ENCODE peak calls at places on chromosome 9, in nine cellular contexts. D is HCT116, X is transverse colon, W is body of pancreas, V is sigmoid colon, A is stomach, T is esophagus squamous epithelium, O is heart left ventricle, E is uterus. N is an unnamed sample. For H3K9me3 and H3K36me3, the result is how much of the 10 kb centered on the place peaks cover.

GRCh38 chr9:70421272-70422180 is 7.1 kb upstream of the KLF9 start:
- DNase-seq in D (no peak), W (peak), O (peak), T (no peak), X (no peak), E (peak), V (peak), A (no peak), N (no peak)

GRCh38 chr9:126147186-126147585 is 179.4 kb upstream of the MVB12B start:
- DNase-seq in D (no peak), E (no peak), X (no peak), O (no peak), T (no peak), W (no peak), V (peak), A (no peak), N (peak)

GRCh38 chr9:86217076-86217475 is 42.4 kb downstream of the C9orf153 start:
- DNase-seq in V (no peak), T (no peak), W (no peak), E (no peak), O (no peak), X (no peak), D (no peak), A (no peak), N (no peak)

GRCh38 chr9:114097613-114098020 is 1.5 kb downstream of the KIF12 start:
- DNase-seq in O (no peak), W (peak), X (peak), T (no peak), V (no peak), E (peak), D (no peak), A (peak), N (no peak)

GRCh38 chr9:69186841-69187611 is 12.9 kb downstream of the TJP2 start:
- DNase-seq in O (no peak), D (no peak), W (peak), T (no peak), V (no peak), E (no peak), A (no peak), X (no peak), N (no peak)

GRCh38 chr9:4137234-4137633 is 162.6 kb downstream of the GLIS3 start:
- DNase-seq in T (no peak), E (no peak), A (no peak), D (peak), O (no peak), X (no peak), W (peak), V (no peak), N (no peak)

GRCh38 chr9:89463986-89464901 is 33.7 kb downstream of the SEMA4D start:
- DNase-seq in E (no peak), T (peak), X (peak), W (peak), A (peak), D (no peak), V (peak), O (no peak), N (no peak)

GRCh38 chr9:130363755-130364404 is 80.9 kb upstream of the ASS1 start:
- DNase-seq in E (no peak), D (no peak), A (no peak), W (no peak), O (no peak), V (no peak), X (no peak), T (no peak), N (no peak)

GRCh38 chr9:106693546-106693945 is 169.4 kb upstream of the ZNF462 start:
- DNase-seq in X (no peak), T (no peak), D (no peak), O (no peak), W (no peak), V (no peak), A (no peak), E (no peak), N (no peak)

GRCh38 chr9:126956929-126957686 is 42.5 kb downstream of the RALGPS1 start:
- DNase-seq in E (no peak), A (no peak), O (peak), T (no peak), X (no peak), D (peak), W (no peak), V (no peak), N (no peak)

GRCh38 chr9:131704195-131704983 is 35.5 kb downstream of the RAPGEF1 start:
- DNase-seq in D (no peak), X (no peak), T (no peak), E (no peak), W (no peak), V (no peak), A (no peak), O (no peak), N (no peak)

GRCh38 chr9:137833721-137834613 is 43.6 kb upstream of the CACNA1B start:
- DNase-seq in O (no peak), D (no peak), E (no peak), V (peak), A (no peak), W (no peak), X (no peak), T (no peak), N (no peak)

GRCh38 chr9:75186767-75187380 is 98.6 kb downstream of the OSTF1 start:
- DNase-seq in X (no peak), A (no peak), W (no peak), V (no peak), E (no peak), D (no peak), O (no peak), T (no peak), N (no peak)

GRCh38 chr9:109926321-109926959 is 146.4 kb downstream of the PALM2AKAP2 start:
- DNase-seq in E (no peak), W (no peak), V (no peak), A (no peak), D (no peak), T (no peak), O (no peak), X (peak), N (no peak)

GRCh38 chr9:116234091-116234490 is 80.5 kb downstream of the PAPPA start:
- DNase-seq in D (no peak), V (no peak), O (peak), T (no peak), W (peak), A (no peak), E (peak), X (no peak), N (no peak)

GRCh38 chr9:109520475-109521132 is 22.5 kb upstream of the PTPN3 start:
- DNase-seq in E (peak), O (peak), T (no peak), D (peak), A (peak), X (peak), W (peak), V (no peak), N (no peak)

GRCh38 chr9:32431940-32432555 is 47.6 kb downstream of the ACO1 start:
- DNase-seq in V (peak), A (peak), D (peak), T (no peak), O (peak), X (peak), W (peak), E (peak), N (no peak)

GRCh38 chr9:34098307-34098706 is 28.2 kb downstream of the DCAF12 start:
- DNase-seq in W (no peak), D (no peak), E (no peak), A (no peak), O (no peak), V (no peak), T (no peak), X (no peak), N (no peak)

GRCh38 chr9:129074106-129074505 is 6.8 kb upstream of the DOLPP1 start:
- DNase-seq in E (no peak), T (no peak), X (no peak), W (no peak), D (no peak), A (no peak), V (no peak), O (no peak), N (no peak)

GRCh38 chr9:95515272-95516113 is 1.3 kb downstream of the PTCH1 start:
- DNase-seq in X (peak), T (no peak), W (peak), V (no peak), D (no peak), E (no peak), A (no peak), O (no peak), N (no peak)

GRCh38 chr9:132160802-132161742 is 786 bp upstream of the NTNG2 start:
- DNase-seq in V (no peak), D (no peak), A (peak), X (peak), O (peak), W (peak), T (no peak), E (no peak), N (no peak)

GRCh38 chr9:99231708-99232107 is 9.6 kb downstream of the SEC61B start:
- DNase-seq in A (no peak), W (no peak), T (no peak), X (no peak), V (no peak), O (peak), D (no peak), E (no peak), N (no peak)

GRCh38 chr9:114163517-114163924 is 8.2 kb downstream of the COL27A1 start:
- DNase-seq in E (peak), O (peak), D (no peak), V (no peak), X (no peak), W (peak), T (no peak), A (peak), N (no peak)

GRCh38 chr9:97934321-97935115 is 3.5 kb downstream of the HEMGN start:
- DNase-seq in T (no peak), V (no peak), O (no peak), D (no peak), A (no peak), E (no peak), W (no peak), X (no peak), N (no peak)

GRCh38 chr9:78369644-78370219 is 72.8 kb downstream of the PSAT1 start:
- DNase-seq in A (peak), E (peak), O (peak), T (no peak), W (peak), X (peak), V (peak), D (peak), N (no peak)

GRCh38 chr9:87386490-87386889 is 111.2 kb upstream of the DAPK1 start:
- DNase-seq in T (no peak), V (no peak), D (no peak), W (peak), X (no peak), E (no peak), A (peak), O (no peak), N (no peak)

GRCh38 chr9:89961616-89962341 is 357.0 kb downstream of the GADD45G start:
- DNase-seq in W (no peak), T (no peak), X (no peak), D (no peak), V (no peak), E (no peak), A (no peak), O (no peak), N (no peak)

GRCh38 chr9:15373201-15373530 is 49.5 kb upstream of the SNAPC3 start:
- DNase-seq in T (no peak), W (no peak), D (no peak), X (no peak), V (no peak), O (no peak), E (no peak), A (no peak), N (no peak)

GRCh38 chr9:16726718-16727451 is 143.6 kb downstream of the BNC2 start:
- DNase-seq in O (peak), E (peak), T (no peak), D (no peak), X (peak), W (peak), A (peak), V (peak), N (no peak)

GRCh38 chr9:124260769-124261603 is 3.2 kb downstream of the NEK6 start:
- DNase-seq in W (peak), E (no peak), T (no peak), A (peak), X (peak), O (no peak), V (no peak), D (no peak), N (no peak)

GRCh38 chr9:124257865-124258764 is at the start of gene NEK6:
- DNase-seq in O (no peak), W (peak), T (no peak), X (peak), V (peak), A (peak), D (no peak), E (peak), N (no peak)

GRCh38 chr9:124258765-124259272 is 1.1 kb downstream of the NEK6 start:
- DNase-seq in W (no peak), E (no peak), D (no peak), O (no peak), X (peak), T (no peak), V (no peak), A (no peak), N (no peak)

GRCh38 chr9:124257070-124257864 is 482 bp upstream of the NEK6 start:
- DNase-seq in O (no peak), W (no peak), E (no peak), T (no peak), X (peak), A (no peak), D (no peak), V (peak), N (no peak)

DNA sequence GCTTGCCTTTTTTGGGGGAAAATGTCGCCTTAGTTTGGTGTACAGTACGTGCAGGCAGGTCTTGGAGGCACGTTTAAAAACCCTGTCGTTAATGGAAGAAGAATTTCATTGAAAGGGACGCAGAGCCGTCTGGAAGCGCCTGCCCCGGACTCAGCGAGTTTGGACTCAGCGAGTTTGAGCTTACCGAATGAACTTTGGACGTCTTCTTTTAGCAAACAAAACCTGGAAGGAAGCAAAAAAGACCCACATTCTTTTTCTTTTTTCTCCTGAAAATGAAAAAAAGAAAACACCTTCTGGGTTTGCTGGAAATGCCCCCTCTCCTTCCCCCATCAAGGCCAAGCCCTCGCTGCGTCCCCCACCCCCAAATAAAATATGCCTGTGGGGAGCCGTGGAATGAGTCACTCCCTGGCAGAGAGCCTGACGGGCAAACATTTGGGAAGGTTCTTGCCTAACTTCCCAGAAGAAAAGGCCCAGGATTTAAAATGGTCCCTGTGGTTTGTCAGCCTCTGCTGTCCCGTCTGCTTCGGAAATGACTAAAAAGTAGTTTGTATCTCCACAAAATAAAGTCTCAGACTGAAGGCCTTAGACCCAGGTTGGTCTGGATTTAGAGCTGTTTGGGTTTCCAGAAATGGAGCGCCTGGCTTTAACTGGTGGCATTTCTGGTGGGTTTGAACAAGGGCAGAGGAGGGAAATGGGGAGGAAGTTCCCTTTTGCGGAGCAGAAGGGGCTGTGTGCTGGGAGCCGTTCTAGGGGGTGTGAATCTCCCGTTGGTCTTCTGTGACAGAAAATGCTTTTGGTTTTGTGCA is 1.7 kb downstream of the NEK6 start:
- DNase-seq in T (no peak), O (peak), D (peak), W (peak), E (peak), V (peak), X (peak), A (peak), N (no peak)
- H3K9me3 ChIP-seq in T (under half), O (under half), D (under half), W (under half), E (under half), V (under half), X (under half), A (under half), N (under half)

GRCh38 chr9:92633879-92634278 is 36.1 kb downstream of the IPPK start:
- DNase-seq in V (peak), O (no peak), T (no peak), X (no peak), E (peak), A (peak), W (no peak), D (no peak), N (no peak)
- H3K36me3 ChIP-seq in V (under half), O (half or more), T (under half), X (under half), E (under half), A (half or more), W (under half), D (under half), N (under half)

DNA sequence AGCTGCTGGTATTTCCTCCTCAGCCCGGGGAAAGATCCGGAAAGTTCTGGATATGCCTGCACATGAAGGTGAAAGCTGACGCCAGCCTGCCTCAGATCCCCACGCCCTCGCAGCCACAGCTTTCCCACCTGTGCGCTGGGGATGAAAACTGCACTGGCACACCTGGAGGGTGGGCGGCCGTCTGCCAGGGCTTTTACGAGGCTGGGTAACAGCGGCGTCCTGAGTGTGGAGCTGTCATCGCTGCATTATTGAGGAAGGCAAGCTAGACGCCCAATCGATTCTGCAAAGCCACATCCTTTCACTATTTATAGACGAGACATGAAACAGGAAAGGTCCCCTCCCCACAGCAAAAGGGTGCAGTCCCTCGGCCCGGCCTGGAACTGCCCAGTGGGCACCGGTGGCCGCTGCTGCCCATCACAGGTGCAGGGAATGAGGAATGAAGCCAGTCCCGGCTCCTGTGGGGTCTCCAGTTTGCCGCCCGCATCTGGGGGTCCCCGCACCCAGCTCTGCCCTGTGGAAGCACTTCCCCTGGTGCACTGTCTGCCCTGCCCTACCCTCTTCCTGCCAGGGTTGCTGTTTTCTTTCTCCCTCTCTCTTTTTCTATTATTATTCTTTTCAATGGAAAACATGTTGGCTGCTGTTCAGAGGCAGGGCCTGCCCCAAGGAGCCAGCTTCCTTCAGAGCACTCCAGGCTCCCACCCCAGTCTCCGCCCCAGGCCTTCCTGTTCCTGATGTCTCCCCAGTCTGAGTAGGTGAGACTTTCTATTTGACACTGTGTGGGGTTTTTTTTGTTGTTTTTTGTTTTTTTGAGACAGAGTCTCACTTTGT is 7.0 kb downstream of the NOTCH1 start:
- DNase-seq in A (no peak), V (no peak), W (no peak), X (peak), O (peak), D (no peak), T (no peak), E (no peak), N (no peak)
- TF ChIP-seq POLR2A in A (no peak), V (no peak), W (no peak), X (no peak), O (no peak), D (no peak), T (no peak), E (no peak), N (no peak)

DNA sequence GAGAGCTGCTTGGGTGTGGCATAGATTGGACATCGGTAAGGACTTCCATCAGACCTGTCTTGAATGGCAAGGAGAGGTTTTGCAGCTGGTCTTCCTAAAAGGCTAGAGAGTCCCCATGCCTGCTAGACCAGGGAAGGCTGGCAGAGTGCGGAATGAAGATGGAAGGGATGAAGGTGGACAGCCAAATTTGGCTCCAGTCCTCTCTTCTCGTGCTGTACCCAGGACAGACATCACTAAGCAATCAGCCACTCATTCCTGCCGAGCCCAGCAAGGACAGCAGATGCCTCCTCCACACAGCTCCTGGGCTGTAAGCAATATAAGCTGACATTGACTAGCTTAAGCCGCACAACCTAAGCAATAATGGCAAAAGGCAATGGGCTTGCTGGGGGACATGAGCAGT is 112.0 kb downstream of the OLFM1 start:
- DNase-seq in E (no peak), O (no peak), T (no peak), V (no peak), X (no peak), A (no peak), D (no peak), W (no peak), N (no peak)
- H3K9me3 ChIP-seq in E (under half), O (under half), T (under half), V (under half), X (under half), A (under half), D (under half), W (under half), N (under half)

GRCh38 chr9:6488395-6488794 is 75.4 kb downstream of the UHRF2 start:
- DNase-seq in X (no peak), O (no peak), V (no peak), W (no peak), E (no peak), D (no peak), A (no peak), T (no peak), N (no peak)
- H3K36me3 ChIP-seq in X (under half), O (half or more), V (under half), W (under half), E (under half), D (under half), A (half or more), T (under half), N (under half)

DNA sequence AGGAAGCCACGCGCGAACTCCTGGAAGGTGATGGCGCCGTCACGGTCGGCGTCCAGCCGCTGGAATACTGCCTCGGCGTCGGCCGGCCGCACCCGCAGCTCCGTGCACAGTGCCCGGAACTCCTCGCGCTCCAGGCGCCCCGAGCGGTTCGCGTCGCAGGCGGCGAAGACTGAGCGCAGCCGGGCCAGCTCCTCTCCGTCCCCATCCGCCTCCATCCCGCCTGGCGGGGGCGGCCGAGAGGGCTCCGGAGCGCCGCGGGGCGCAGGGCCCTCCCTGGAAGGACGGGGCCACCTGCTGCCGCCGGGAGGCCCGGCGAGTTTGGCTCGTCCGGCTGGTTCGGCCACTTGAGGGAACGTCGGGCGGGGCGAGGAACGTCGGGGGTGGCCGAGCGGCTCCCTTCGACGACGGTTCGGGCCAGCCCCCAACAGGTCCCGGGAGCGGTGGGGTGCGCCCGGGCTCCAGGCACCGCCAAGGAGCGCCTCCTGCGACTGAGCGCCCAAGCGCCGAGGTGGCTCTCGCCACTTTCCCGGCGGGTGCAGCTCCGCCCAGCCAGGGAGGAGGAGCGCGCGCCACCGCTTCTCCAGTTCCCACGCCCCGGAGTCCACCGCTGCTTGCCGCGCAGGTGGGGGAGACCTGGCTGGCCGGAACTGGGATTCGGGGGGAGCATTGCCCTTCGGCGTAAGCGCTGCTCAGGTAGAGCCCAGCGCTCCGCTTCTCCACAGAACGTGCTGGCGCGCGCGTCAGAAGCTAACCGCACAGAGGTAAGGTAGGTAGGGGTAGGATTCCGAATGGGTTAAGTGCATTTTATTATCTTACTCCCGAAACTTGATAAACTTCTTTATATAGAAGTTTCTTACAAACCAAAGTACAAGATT is at the start of gene RASEF:
- DNase-seq in W (peak), X (peak), D (no peak), E (no peak), T (no peak), O (no peak), A (peak), V (no peak), N (no peak)
- TF ChIP-seq POLR2A in W (peak), X (peak), D (no peak), E (peak), T (no peak), O (no peak), A (peak), V (no peak), N (no peak)

GRCh38 chr9:37903581-37903830 is 421 bp downstream of the SLC25A51 start:
- DNase-seq in X (no peak), D (no peak), O (peak), T (no peak), A (no peak), W (peak), V (peak), E (no peak), N (peak)
- H3K9me3 ChIP-seq in X (under half), D (under half), O (under half), T (under half), A (under half), W (under half), V (under half), E (under half), N (under half)

N was measured in vagina.